ENCODE peak calls at places on chromosomes 7 and 10, in five cellular contexts. One of them, this sample, is unnamed.

GRCh38 chr7:64869912-64870562 is 33.0 kb upstream of the ZNF273 start:
- DNase-seq in T-helper 9 cell: no peak
- DNase-seq in stimulated activated CD4-positive, alpha-beta T cell treated with anti-CD3 and anti-CD28 coated beads, Interleukin-4, amount 100 ng/mL, for 48 hours: no peak
- DNase-seq in CD4-positive, alpha-beta T cell: no peak
- DNase-seq in psoas muscle: no peak
- DNase-seq in this sample: no peak

GRCh38 chr10:102627446-102628293 is 16.6 kb upstream of the TRIM8 start:
- DNase-seq in T-helper 9 cell: no peak
- DNase-seq in stimulated activated CD4-positive, alpha-beta T cell treated with anti-CD3 and anti-CD28 coated beads, Interleukin-4, amount 100 ng/mL, for 48 hours: no peak
- DNase-seq in psoas muscle: peak; percentile 48
- DNase-seq in CD4-positive, alpha-beta T cell: no peak
- DNase-seq in this sample: peak; percentile 84

GRCh38 chr7:64905547-64905946 is 2.5 kb downstream of the ZNF273 start:
- DNase-seq in T-helper 9 cell: no peak
- DNase-seq in psoas muscle: no peak
- DNase-seq in stimulated activated CD4-positive, alpha-beta T cell treated with anti-CD3 and anti-CD28 coated beads, Interleukin-4, amount 100 ng/mL, for 48 hours: no peak
- DNase-seq in CD4-positive, alpha-beta T cell: no peak
- DNase-seq in this sample: no peak

GRCh38 chr7:18109762-18110161 is 82.1 kb upstream of the PRPS1L1 start:
- DNase-seq in CD4-positive, alpha-beta T cell: no peak
- DNase-seq in T-helper 9 cell: no peak
- DNase-seq in psoas muscle: no peak
- DNase-seq in stimulated activated CD4-positive, alpha-beta T cell treated with anti-CD3 and anti-CD28 coated beads, Interleukin-4, amount 100 ng/mL, for 48 hours: no peak
- DNase-seq in this sample: no peak

GRCh38 chr10:131881104-131881880 is 19.5 kb upstream of the PPP2R2D start:
- DNase-seq in CD4-positive, alpha-beta T cell: no peak
- DNase-seq in stimulated activated CD4-positive, alpha-beta T cell treated with anti-CD3 and anti-CD28 coated beads, Interleukin-4, amount 100 ng/mL, for 48 hours: no peak
- DNase-seq in T-helper 9 cell: no peak
- DNase-seq in psoas muscle: no peak
- DNase-seq in this sample: no peak

GRCh38 chr7:40299097-40299496 is 164.3 kb downstream of the SUGCT start:
- DNase-seq in psoas muscle: no peak
- DNase-seq in stimulated activated CD4-positive, alpha-beta T cell treated with anti-CD3 and anti-CD28 coated beads, Interleukin-4, amount 100 ng/mL, for 48 hours: no peak
- DNase-seq in T-helper 9 cell: no peak
- DNase-seq in CD4-positive, alpha-beta T cell: no peak
- DNase-seq in this sample: no peak

GRCh38 chr10:78775891-78776290 is 292.9 kb upstream of the ZMIZ1 start:
- DNase-seq in CD4-positive, alpha-beta T cell: no peak
- DNase-seq in T-helper 9 cell: no peak
- DNase-seq in stimulated activated CD4-positive, alpha-beta T cell treated with anti-CD3 and anti-CD28 coated beads, Interleukin-4, amount 100 ng/mL, for 48 hours: no peak
- DNase-seq in psoas muscle: no peak
- DNase-seq in this sample: no peak

GRCh38 chr7:3493499-3493898 is 192.4 kb downstream of the SDK1 start:
- DNase-seq in stimulated activated CD4-positive, alpha-beta T cell treated with anti-CD3 and anti-CD28 coated beads, Interleukin-4, amount 100 ng/mL, for 48 hours: no peak
- DNase-seq in T-helper 9 cell: no peak
- DNase-seq in CD4-positive, alpha-beta T cell: no peak
- DNase-seq in psoas muscle: no peak
- DNase-seq in this sample: no peak

GRCh38 chr10:61301560-61301959 is 151.6 kb downstream of the TMEM26 start:
- DNase-seq in T-helper 9 cell: no peak
- DNase-seq in psoas muscle: no peak
- DNase-seq in stimulated activated CD4-positive, alpha-beta T cell treated with anti-CD3 and anti-CD28 coated beads, Interleukin-4, amount 100 ng/mL, for 48 hours: no peak
- DNase-seq in CD4-positive, alpha-beta T cell: no peak
- DNase-seq in this sample: no peak

GRCh38 chr10:86671419-86671818 is 3.1 kb downstream of the LDB3 start:
- DNase-seq in T-helper 9 cell: no peak
- DNase-seq in stimulated activated CD4-positive, alpha-beta T cell treated with anti-CD3 and anti-CD28 coated beads, Interleukin-4, amount 100 ng/mL, for 48 hours: no peak
- DNase-seq in CD4-positive, alpha-beta T cell: no peak
- DNase-seq in psoas muscle: no peak
- DNase-seq in this sample: no peak

GRCh38 chr7:96499532-96499931 is 177.6 kb upstream of the SLC25A13 start:
- DNase-seq in stimulated activated CD4-positive, alpha-beta T cell treated with anti-CD3 and anti-CD28 coated beads, Interleukin-4, amount 100 ng/mL, for 48 hours: no peak
- DNase-seq in CD4-positive, alpha-beta T cell: no peak
- DNase-seq in psoas muscle: no peak
- DNase-seq in T-helper 9 cell: no peak
- DNase-seq in this sample: no peak

GRCh38 chr10:6920072-6921019 is 340.3 kb upstream of the PRKCQ start:
- DNase-seq in stimulated activated CD4-positive, alpha-beta T cell treated with anti-CD3 and anti-CD28 coated beads, Interleukin-4, amount 100 ng/mL, for 48 hours: peak; percentile 76
- DNase-seq in psoas muscle: peak; percentile 61
- DNase-seq in CD4-positive, alpha-beta T cell: peak; percentile 67
- DNase-seq in T-helper 9 cell: peak; percentile 58
- DNase-seq in this sample: peak; percentile 76

GRCh38 chr7:506391-506831 is 13.2 kb downstream of the PDGFA start:
- DNase-seq in stimulated activated CD4-positive, alpha-beta T cell treated with anti-CD3 and anti-CD28 coated beads, Interleukin-4, amount 100 ng/mL, for 48 hours: no peak
- DNase-seq in T-helper 9 cell: no peak
- DNase-seq in CD4-positive, alpha-beta T cell: no peak
- DNase-seq in psoas muscle: peak; percentile 10
- DNase-seq in this sample: no peak

GRCh38 chr10:22489467-22489866 is 144.2 kb downstream of the SPAG6 start:
- DNase-seq in psoas muscle: no peak
- DNase-seq in stimulated activated CD4-positive, alpha-beta T cell treated with anti-CD3 and anti-CD28 coated beads, Interleukin-4, amount 100 ng/mL, for 48 hours: no peak
- DNase-seq in T-helper 9 cell: no peak
- DNase-seq in CD4-positive, alpha-beta T cell: no peak
- DNase-seq in this sample: no peak

GRCh38 chr10:93160829-93161228 is 87.1 kb downstream of the CYP26A1 start:
- DNase-seq in stimulated activated CD4-positive, alpha-beta T cell treated with anti-CD3 and anti-CD28 coated beads, Interleukin-4, amount 100 ng/mL, for 48 hours: no peak
- DNase-seq in psoas muscle: peak; percentile 72
- DNase-seq in T-helper 9 cell: no peak
- DNase-seq in CD4-positive, alpha-beta T cell: no peak
- DNase-seq in this sample: no peak